ENCODE peak calls at places on chromosomes 5 and 9, in four cellular contexts. One of them, this sample, is unnamed.

GRCh38 chr5:147803941-147804717 is 21.6 kb upstream of the JAKMIP2 start:
- DNase-seq in NCI-H146: peak; percentile 24
- DNase-seq in activated CD8-positive, alpha-beta memory T cell treated with anti-CD3 and anti-CD28 coated beads, Interleukin-2, amount 50 U/mL, for 48 hours: no peak
- DNase-seq in NCI-H748 treated with DMSO at 0.1 percent for 48 hours: no peak
- DNase-seq in this sample: no peak

GRCh38 chr5:131947445-131947844 is 2.0 kb upstream of the MEIKIN start:
- DNase-seq in NCI-H146: peak; percentile 63
- DNase-seq in activated CD8-positive, alpha-beta memory T cell treated with anti-CD3 and anti-CD28 coated beads, Interleukin-2, amount 50 U/mL, for 48 hours: no peak
- DNase-seq in NCI-H748 treated with DMSO at 0.1 percent for 48 hours: peak; percentile 28
- DNase-seq in this sample: peak; percentile 23

GRCh38 chr9:12956261-12956660 is 181.4 kb downstream of the LURAP1L start:
- DNase-seq in NCI-H146: peak; percentile 55
- DNase-seq in activated CD8-positive, alpha-beta memory T cell treated with anti-CD3 and anti-CD28 coated beads, Interleukin-2, amount 50 U/mL, for 48 hours: no peak
- DNase-seq in NCI-H748 treated with DMSO at 0.1 percent for 48 hours: no peak
- DNase-seq in this sample: no peak

GRCh38 chr5:15566306-15566705 is 66.3 kb downstream of the FBXL7 start:
- DNase-seq in NCI-H146: no peak
- DNase-seq in activated CD8-positive, alpha-beta memory T cell treated with anti-CD3 and anti-CD28 coated beads, Interleukin-2, amount 50 U/mL, for 48 hours: no peak
- DNase-seq in NCI-H748 treated with DMSO at 0.1 percent for 48 hours: no peak
- DNase-seq in this sample: no peak

GRCh38 chr5:67203701-67204074 is 7.1 kb upstream of the CD180 start:
- DNase-seq in NCI-H146: no peak
- DNase-seq in activated CD8-positive, alpha-beta memory T cell treated with anti-CD3 and anti-CD28 coated beads, Interleukin-2, amount 50 U/mL, for 48 hours: no peak
- DNase-seq in NCI-H748 treated with DMSO at 0.1 percent for 48 hours: no peak
- DNase-seq in this sample: no peak

GRCh38 chr5:1038417-1039209 is 30.0 kb downstream of the NKD2 start:
- DNase-seq in NCI-H146: no peak
- DNase-seq in activated CD8-positive, alpha-beta memory T cell treated with anti-CD3 and anti-CD28 coated beads, Interleukin-2, amount 50 U/mL, for 48 hours: no peak
- DNase-seq in NCI-H748 treated with DMSO at 0.1 percent for 48 hours: no peak
- DNase-seq in this sample: no peak

GRCh38 chr9:135036861-135037465 is 50.5 kb upstream of the OLFM1 start:
- DNase-seq in NCI-H146: no peak
- DNase-seq in activated CD8-positive, alpha-beta memory T cell treated with anti-CD3 and anti-CD28 coated beads, Interleukin-2, amount 50 U/mL, for 48 hours: peak; percentile 15
- DNase-seq in NCI-H748 treated with DMSO at 0.1 percent for 48 hours: no peak
- DNase-seq in this sample: no peak

GRCh38 chr9:13607746-13608445 is 328.4 kb upstream of the MPDZ start:
- DNase-seq in NCI-H146: peak; percentile 46
- DNase-seq in activated CD8-positive, alpha-beta memory T cell treated with anti-CD3 and anti-CD28 coated beads, Interleukin-2, amount 50 U/mL, for 48 hours: no peak
- DNase-seq in NCI-H748 treated with DMSO at 0.1 percent for 48 hours: no peak
- DNase-seq in this sample: no peak

GRCh38 chr5:20555034-20555433 is 567.0 kb upstream of the CDH18 start:
- DNase-seq in NCI-H146: no peak
- DNase-seq in activated CD8-positive, alpha-beta memory T cell treated with anti-CD3 and anti-CD28 coated beads, Interleukin-2, amount 50 U/mL, for 48 hours: no peak
- DNase-seq in NCI-H748 treated with DMSO at 0.1 percent for 48 hours: no peak
- DNase-seq in this sample: no peak

GRCh38 chr9:16459421-16460148 is 410.9 kb downstream of the BNC2 start:
- DNase-seq in NCI-H146: no peak
- DNase-seq in activated CD8-positive, alpha-beta memory T cell treated with anti-CD3 and anti-CD28 coated beads, Interleukin-2, amount 50 U/mL, for 48 hours: no peak
- DNase-seq in NCI-H748 treated with DMSO at 0.1 percent for 48 hours: no peak
- DNase-seq in this sample: peak; percentile 23

GRCh38 chr5:62001640-62002039 is 304.4 kb upstream of the KIF2A start:
- DNase-seq in NCI-H146: no peak
- DNase-seq in activated CD8-positive, alpha-beta memory T cell treated with anti-CD3 and anti-CD28 coated beads, Interleukin-2, amount 50 U/mL, for 48 hours: no peak
- DNase-seq in NCI-H748 treated with DMSO at 0.1 percent for 48 hours: no peak
- DNase-seq in this sample: no peak

This sample was measured in NCI-H345.